ENCODE peak calls at places on chromosomes 7 and 10, in seven cellular contexts. O is H1, W is GM12878, T is HepG2, N is SK-N-SH, I is K562, X is HCT116. K is an unnamed sample.

GRCh38 chr7:2760098-2760889 is 72.3 kb downstream of the AMZ1 start:
- DNase-seq in O (no peak), X (peak), T (peak), N (peak), I (peak), W (no peak), K (peak)

GRCh38 chr10:106615081-106615480 is 549.4 kb downstream of the SORCS1 start:
- DNase-seq in N (no peak), X (no peak), O (no peak), W (no peak), I (no peak), T (no peak), K (no peak)

GRCh38 chr7:128304212-128304611 is 39.5 kb downstream of the RBM28 start:
- DNase-seq in W (no peak), N (no peak), I (no peak), X (no peak), T (no peak), O (no peak), K (no peak)

GRCh38 chr7:108808556-108808955 is 238.9 kb downstream of the DNAJB9 start:
- DNase-seq in W (no peak), O (no peak), I (no peak), X (no peak), N (no peak), T (no peak), K (no peak)

GRCh38 chr10:129161184-129161583 is 305.9 kb upstream of the MGMT start:
- DNase-seq in X (no peak), N (no peak), T (no peak), O (no peak), W (no peak), I (no peak), K (no peak)

GRCh38 chr7:128827971-128828711 is 2.1 kb upstream of the FLNC start:
- DNase-seq in O (no peak), X (peak), N (no peak), W (no peak), I (no peak), T (peak), K (no peak)

GRCh38 chr7:101379302-101379701 is 16.6 kb downstream of the COL26A1 start:
- DNase-seq in X (no peak), N (no peak), I (no peak), O (no peak), T (no peak), W (no peak), K (no peak)

GRCh38 chr7:150340024-150340749 is 1.2 kb downstream of the RARRES2 start:
- DNase-seq in W (no peak), O (no peak), N (no peak), X (no peak), I (peak), T (peak), K (no peak)

GRCh38 chr7:8144856-8145255 is 117.1 kb downstream of the ICA1 start:
- DNase-seq in O (no peak), T (no peak), W (no peak), I (no peak), N (no peak), X (no peak), K (no peak)

GRCh38 chr10:84194424-84195043 is at the start of gene CDHR1:
- DNase-seq in I (peak), O (peak), T (no peak), W (no peak), X (no peak), N (peak), K (no peak)

GRCh38 chr10:24920907-24921881 is 31.2 kb downstream of the PRTFDC1 start:
- DNase-seq in N (peak), O (no peak), X (no peak), I (peak), T (no peak), W (peak), K (no peak)

GRCh38 chr10:91313-91712 is 42.2 kb upstream of the TUBB8 start:
- DNase-seq in O (no peak), N (no peak), T (no peak), X (no peak), I (no peak), W (no peak), K (no peak)

GRCh38 chr10:43128958-43129706 is 9.1 kb upstream of the CSGALNACT2 start:
- DNase-seq in I (peak), T (no peak), N (peak), O (peak), W (no peak), X (peak), K (no peak)

GRCh38 chr10:47378606-47379444 is 5.3 kb downstream of the ZNF488 start:
- DNase-seq in X (no peak), O (peak), I (no peak), T (no peak), W (no peak), N (peak), K (no peak)

GRCh38 chr10:126097558-126098215 is 201.3 kb downstream of the FANK1 start:
- DNase-seq in X (no peak), N (no peak), T (peak), O (no peak), W (no peak), I (no peak), K (no peak)

GRCh38 chr7:17396692-17397091 is 98.2 kb downstream of the AHR start:
- DNase-seq in I (no peak), N (no peak), W (no peak), X (no peak), O (no peak), T (no peak), K (no peak)

GRCh38 chr10:115093286-115093775 is at the start of gene ATRNL1:
- DNase-seq in N (peak), O (peak), T (no peak), X (no peak), W (no peak), I (peak), K (peak)

GRCh38 chr10:112852308-112852707 is 97.7 kb upstream of the TCF7L2 start:
- DNase-seq in T (no peak), N (no peak), X (no peak), W (no peak), O (no peak), I (no peak), K (no peak)

GRCh38 chr10:76082956-76083355 is 651.5 kb downstream of the LRMDA start:
- DNase-seq in I (no peak), O (peak), N (no peak), T (no peak), W (no peak), X (peak), K (no peak)

GRCh38 chr10:122854648-122855047 is 9.0 kb upstream of the CUZD1 start:
- DNase-seq in X (no peak), I (no peak), W (no peak), T (no peak), N (no peak), O (no peak), K (no peak)

GRCh38 chr7:117401293-117402002 is 25.8 kb downstream of the ASZ1 start:
- DNase-seq in N (no peak), O (no peak), I (peak), W (no peak), T (peak), X (no peak), K (peak)

GRCh38 chr10:104777086-104777799 is 136.2 kb downstream of the SORCS3 start:
- DNase-seq in X (no peak), T (no peak), O (no peak), W (no peak), I (no peak), N (no peak), K (no peak)

GRCh38 chr10:47099445-47099844 is 188.2 kb downstream of the PTPN20 start:
- DNase-seq in W (no peak), X (no peak), O (no peak), T (no peak), N (no peak), I (no peak), K (no peak)

GRCh38 chr10:50456711-50457110 is 167.0 kb downstream of the SGMS1 start:
- DNase-seq in T (no peak), W (peak), X (no peak), I (no peak), N (no peak), O (no peak), K (no peak)

GRCh38 chr10:20737107-20737506 is 160.0 kb downstream of the NEBL start:
- DNase-seq in T (no peak), X (no peak), I (no peak), O (no peak), N (no peak), W (no peak), K (no peak)

GRCh38 chr10:51667992-51668689 is 31.3 kb downstream of the CSTF2T start:
- DNase-seq in I (no peak), T (no peak), N (peak), X (no peak), O (no peak), W (no peak), K (no peak)

GRCh38 chr7:130430841-130431713 is 9.7 kb downstream of the CEP41 start:
- DNase-seq in I (no peak), T (no peak), X (no peak), N (no peak), W (no peak), O (no peak), K (no peak)

GRCh38 chr10:112875474-112876267 is 74.4 kb upstream of the TCF7L2 start:
- DNase-seq in X (no peak), I (no peak), N (no peak), T (peak), O (no peak), W (no peak), K (no peak)

GRCh38 chr10:61905837-61906236 is 4.3 kb downstream of the ARID5B start:
- DNase-seq in T (no peak), I (no peak), X (no peak), W (no peak), N (no peak), O (no peak), K (no peak)

GRCh38 chr10:61905446-61905725 is 3.9 kb downstream of the ARID5B start:
- DNase-seq in O (no peak), X (no peak), I (no peak), N (no peak), T (no peak), W (no peak), K (no peak)

GRCh38 chr10:61903184-61903990 is 1.9 kb downstream of the ARID5B start:
- DNase-seq in N (peak), O (peak), I (peak), X (peak), W (peak), T (peak), K (peak)

GRCh38 chr10:61903991-61904350 is 2.5 kb downstream of the ARID5B start:
- DNase-seq in W (no peak), N (no peak), O (no peak), I (no peak), T (no peak), X (no peak), K (no peak)

DNA sequence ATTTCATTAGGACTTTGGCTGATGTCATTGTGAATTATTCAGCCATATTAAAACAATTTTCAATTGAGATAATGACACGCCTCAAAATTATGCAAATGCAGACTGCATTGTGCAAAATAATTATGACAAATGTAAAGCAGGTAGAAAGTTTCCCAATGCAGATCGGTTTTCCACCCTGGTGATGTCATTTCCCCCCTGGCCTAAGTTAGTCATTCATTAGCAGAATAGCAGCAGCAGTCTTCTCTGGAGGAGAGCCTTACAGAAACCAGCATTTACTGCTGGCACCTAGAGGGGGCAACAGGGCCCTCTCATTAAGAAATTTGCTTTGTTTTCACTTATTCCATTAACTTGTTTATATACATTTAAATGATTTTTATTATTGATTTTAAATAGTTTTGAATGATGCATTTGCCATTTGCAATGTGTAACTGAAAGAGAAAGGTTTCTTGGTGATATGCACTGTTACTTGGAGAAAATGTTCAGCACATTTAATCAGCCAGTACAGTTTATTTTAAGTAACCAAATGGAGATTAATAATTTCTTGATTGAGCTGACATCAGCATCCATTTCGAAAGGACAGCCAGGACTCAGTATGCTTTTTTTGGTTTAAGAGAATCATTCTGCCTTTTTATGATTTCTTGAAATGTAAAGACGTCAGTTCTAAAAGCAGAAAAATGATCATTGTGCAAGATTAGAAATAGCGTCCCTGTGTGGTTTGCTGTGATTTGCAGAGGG is 3.4 kb downstream of the ARID5B start:
- DNase-seq in I (peak), T (peak), N (peak), X (no peak), O (no peak), W (peak), K (no peak)
- TF ChIP-seq JUND in I (peak), T (no peak), N (peak), X (peak), O (peak), W (no peak), K (no peak)

GRCh38 chr10:77899080-77899477 is 27.5 kb downstream of the DLG5 start:
- DNase-seq in I (no peak), W (no peak), T (no peak), N (no peak), O (no peak), X (peak), K (no peak)
- TF ChIP-seq JUND in I (no peak), W (no peak), T (no peak), N (no peak), O (no peak), X (no peak), K (no peak)

DNA sequence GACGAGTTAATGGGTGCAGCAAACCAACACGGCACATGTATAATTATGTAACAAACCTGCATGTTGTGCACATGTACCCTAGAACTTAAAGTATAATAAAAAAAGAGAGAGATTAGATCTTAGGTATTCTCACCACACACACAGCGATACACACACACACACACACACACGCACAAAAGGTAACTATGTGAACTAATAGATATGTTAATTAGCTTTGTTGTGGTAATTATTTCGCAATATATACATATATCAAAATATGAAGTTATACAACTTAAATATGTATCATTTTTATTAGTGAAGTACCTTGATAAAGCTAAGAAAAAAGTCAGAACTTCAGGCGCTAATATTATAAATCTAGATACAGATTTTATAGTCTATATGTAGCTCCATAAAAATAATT is 849.2 kb downstream of the IPMK start:
- DNase-seq in N (no peak), O (no peak), X (no peak), W (no peak), T (no peak), I (no peak), K (no peak)
- TF ChIP-seq JUND in N (no peak), O (no peak), X (no peak), W (no peak), T (no peak), I (no peak), K (no peak)

DNA sequence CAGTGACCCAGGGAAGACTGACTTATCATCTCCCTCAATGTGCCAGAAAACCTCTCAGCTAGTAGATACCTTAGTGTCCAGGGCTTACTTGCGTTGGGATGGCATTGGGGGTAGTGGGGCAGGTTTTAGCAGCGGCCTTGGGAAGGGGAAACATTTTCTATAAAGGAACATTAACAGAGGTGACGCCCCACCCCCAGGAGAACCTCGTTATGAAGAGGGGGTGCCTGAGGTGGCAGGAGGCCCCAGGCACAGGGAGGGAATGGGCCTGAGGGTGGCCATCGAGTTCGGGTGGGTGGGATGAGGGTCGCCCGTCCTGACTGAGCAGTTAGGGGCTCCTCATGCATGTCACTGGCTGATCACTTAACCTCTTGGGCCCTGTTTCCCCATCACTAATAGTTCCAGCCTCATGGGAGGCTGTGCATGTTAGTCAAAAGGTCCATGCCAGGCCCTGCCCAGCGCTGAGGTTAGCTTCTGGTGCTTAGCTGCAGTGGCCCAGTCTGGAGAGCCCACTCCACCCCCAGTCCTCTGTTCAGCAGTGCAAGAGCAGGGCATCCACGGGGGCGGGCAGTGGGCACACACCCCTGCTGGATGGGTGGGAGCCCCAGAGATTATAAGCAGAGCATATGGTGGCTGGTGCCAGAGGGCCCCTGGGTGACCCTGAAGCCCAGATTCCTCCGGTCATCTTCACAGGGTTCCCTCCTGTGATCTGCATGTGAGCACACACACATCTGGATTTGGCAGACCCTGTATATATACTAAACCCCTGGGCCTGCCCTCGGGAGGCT is 27.0 kb downstream of the UNC5B start:
- DNase-seq in N (no peak), T (no peak), I (no peak), O (no peak), X (no peak), W (no peak), K (no peak)
- TF ChIP-seq JUND in N (no peak), T (no peak), I (no peak), O (no peak), X (no peak), W (no peak), K (no peak)

GRCh38 chr10:70459061-70459770 is 17.7 kb upstream of the NODAL start:
- DNase-seq in T (no peak), O (no peak), W (no peak), I (no peak), N (no peak), X (no peak), K (no peak)

GRCh38 chr10:70461397-70462348 is 16.9 kb upstream of the PALD1 start:
- DNase-seq in X (peak), N (peak), O (no peak), W (no peak), T (peak), I (peak), K (peak)

GRCh38 chr10:70465278-70465677 is 13.3 kb upstream of the PALD1 start:
- DNase-seq in N (no peak), O (no peak), W (no peak), X (no peak), I (no peak), T (no peak), K (no peak)

GRCh38 chr10:70459771-70460490 is 18.4 kb upstream of the NODAL start:
- DNase-seq in O (no peak), X (no peak), N (no peak), I (no peak), W (no peak), T (no peak), K (no peak)

DNA sequence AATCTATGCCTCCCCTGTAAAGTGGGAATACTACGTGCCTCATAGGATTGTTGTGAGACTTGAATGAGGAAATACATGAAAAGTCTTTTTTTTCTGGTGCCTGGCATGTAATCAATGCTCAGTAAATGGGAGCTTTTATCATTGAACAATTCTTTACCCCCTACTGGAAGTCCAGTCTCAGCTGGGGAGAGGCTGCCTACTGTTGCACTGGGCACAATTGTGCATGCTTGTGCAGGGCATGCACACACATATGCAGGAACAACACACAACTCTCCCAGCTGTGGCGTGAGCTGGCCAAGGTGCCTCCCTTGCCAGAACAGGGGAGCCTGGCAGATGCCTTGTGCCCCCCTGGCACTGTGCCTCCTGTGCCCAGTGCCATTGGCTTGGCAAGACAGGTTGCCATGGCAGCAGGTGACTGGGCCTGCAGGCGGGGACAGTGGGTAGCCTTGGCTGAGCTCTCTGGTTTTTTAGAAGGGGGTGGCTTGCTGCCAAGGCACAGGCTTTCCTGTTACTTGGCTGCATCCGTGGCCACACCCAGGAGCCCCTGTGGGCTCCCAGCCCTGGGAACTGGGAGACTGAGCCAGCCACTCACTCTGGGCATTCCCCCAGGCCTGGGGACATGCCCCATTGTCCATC is 16.1 kb upstream of the PALD1 start:
- DNase-seq in W (no peak), O (no peak), T (no peak), I (no peak), N (peak), X (peak), K (peak)
- TF ChIP-seq JUND in W (no peak), O (no peak), T (no peak), I (no peak), N (no peak), X (no peak), K (no peak)

DNA sequence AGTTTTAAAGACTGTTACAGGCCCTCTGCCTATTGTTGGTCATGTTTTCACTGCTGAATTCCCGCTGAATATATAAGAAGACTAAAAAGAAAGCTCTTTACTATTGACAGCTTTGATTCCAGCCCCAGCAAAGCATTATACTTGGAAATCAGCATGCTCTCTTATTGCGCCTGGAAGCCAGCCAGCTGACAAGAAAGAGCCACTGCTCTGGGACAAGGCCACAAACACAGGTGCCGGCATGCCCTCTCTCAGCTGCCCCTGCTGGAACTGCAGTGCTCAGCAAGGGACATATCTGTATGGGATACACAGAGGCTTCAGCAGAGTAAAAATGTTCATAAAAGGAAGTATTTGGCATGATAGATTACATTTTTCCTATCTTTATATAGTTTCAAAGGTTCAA is 523.9 kb downstream of the ADRA2A start:
- DNase-seq in N (no peak), W (no peak), T (no peak), X (no peak), I (no peak), O (no peak), K (no peak)
- TF ChIP-seq JUND in N (no peak), W (no peak), T (no peak), X (no peak), I (no peak), O (no peak), K (no peak)

GRCh38 chr7:95365151-95365550 is 31.0 kb downstream of the PON3 start:
- DNase-seq in X (no peak), I (no peak), O (no peak), N (no peak), T (peak), W (no peak), K (no peak)
- TF ChIP-seq JUND in X (no peak), I (no peak), O (no peak), N (no peak), T (no peak), W (no peak), K (no peak)

K was measured in T47D.